ENCODE peak calls at places on chromosomes 3 and 15, in eight cellular contexts. D is IMR-90, E is heart left ventricle, A is HepG2, R is adrenal gland, Y is A549, M is sigmoid colon, V is prostate gland. Z is an unnamed sample.

GRCh38 chr15:71275098-71275497 is 159.8 kb downstream of the THSD4 start:
- DNase-seq in Y (no peak), E (no peak), A (no peak), M (no peak), R (no peak), D (peak; percentile 92), V (no peak), Z (no peak)

GRCh38 chr15:56058986-56059385 is 65.6 kb upstream of the NEDD4 start:
- DNase-seq in D (no peak), A (no peak), M (no peak), Y (no peak), E (no peak), R (no peak), V (no peak), Z (no peak)

GRCh38 chr15:25091421-25092158 is 136.8 kb downstream of the SNRPN start:
- DNase-seq in M (no peak), V (no peak), D (no peak), R (no peak), E (no peak), A (no peak), Y (no peak), Z (no peak)

GRCh38 chr3:127123533-127123932 is 69.4 kb upstream of the PRR23E start:
- DNase-seq in M (no peak), A (no peak), Y (no peak), D (no peak), V (no peak), R (no peak), E (no peak), Z (no peak)

GRCh38 chr15:80850941-80851451 is 71.8 kb downstream of the CEMIP start:
- DNase-seq in R (no peak), V (no peak), M (no peak), D (no peak), E (no peak), Y (no peak), A (peak; percentile 10), Z (no peak)

GRCh38 chr3:170811515-170811914 is 58.5 kb downstream of the RPL22L1 start:
- DNase-seq in R (no peak), E (no peak), V (no peak), A (no peak), M (no peak), D (peak; percentile 60), Y (no peak), Z (no peak)

GRCh38 chr15:31435891-31436628 is 109.4 kb downstream of the KLF13 start:
- DNase-seq in V (no peak), D (no peak), A (no peak), E (no peak), M (no peak), R (no peak), Y (no peak), Z (no peak)

GRCh38 chr3:128311441-128311844 is 155.2 kb downstream of the DNAJB8 start:
- DNase-seq in E (peak; percentile 75), V (no peak), Y (no peak), A (no peak), R (no peak), M (no peak), D (no peak), Z (no peak)

GRCh38 chr3:58585005-58585786 is 8.0 kb upstream of the FAM107A start:
- DNase-seq in M (peak; percentile 93), A (peak; percentile 43), E (peak; percentile 86), R (peak; percentile 82), D (peak; percentile 58), V (peak; percentile 67), Y (peak; percentile 91), Z (peak; percentile 94)

GRCh38 chr3:143832433-143832832 is 15.8 kb downstream of the SLC9A9 start:
- DNase-seq in A (no peak), E (no peak), R (no peak), V (no peak), M (no peak), D (peak; percentile 30), Y (no peak), Z (no peak)

GRCh38 chr3:88785841-88786240 is 321.6 kb upstream of the EPHA3 start:
- DNase-seq in D (no peak), A (no peak), E (no peak), Y (no peak), R (no peak), V (no peak), M (no peak), Z (no peak)

GRCh38 chr15:74226761-74227540 is 9.2 kb upstream of the CCDC33 start:
- DNase-seq in E (no peak), D (no peak), V (no peak), M (no peak), R (no peak), A (no peak), Y (no peak), Z (no peak)

GRCh38 chr15:73517566-73517965 is 74.6 kb downstream of the REC114 start:
- DNase-seq in R (no peak), Y (no peak), A (no peak), V (no peak), E (peak; percentile 27), D (no peak), M (no peak), Z (no peak)

GRCh38 chr3:136749106-136749505 is 3.1 kb downstream of the STAG1 start:
- DNase-seq in Y (no peak), V (no peak), R (no peak), E (no peak), A (peak; percentile 4), D (no peak), M (no peak), Z (no peak)

GRCh38 chr3:121529308-121529707 is 16.5 kb downstream of the POLQ start:
- DNase-seq in M (no peak), A (peak; percentile 3), Y (peak; percentile 21), V (no peak), R (no peak), D (peak; percentile 35), E (no peak), Z (no peak)

GRCh38 chr3:65516998-65517397 is 521.7 kb downstream of the MAGI1 start:
- DNase-seq in V (no peak), R (no peak), A (no peak), E (no peak), Y (no peak), D (no peak), M (no peak), Z (no peak)

GRCh38 chr3:132785292-132785691 is 63.1 kb upstream of the NPHP3 start:
- DNase-seq in A (no peak), D (no peak), E (no peak), Y (no peak), R (no peak), V (no peak), M (no peak), Z (no peak)

DNA sequence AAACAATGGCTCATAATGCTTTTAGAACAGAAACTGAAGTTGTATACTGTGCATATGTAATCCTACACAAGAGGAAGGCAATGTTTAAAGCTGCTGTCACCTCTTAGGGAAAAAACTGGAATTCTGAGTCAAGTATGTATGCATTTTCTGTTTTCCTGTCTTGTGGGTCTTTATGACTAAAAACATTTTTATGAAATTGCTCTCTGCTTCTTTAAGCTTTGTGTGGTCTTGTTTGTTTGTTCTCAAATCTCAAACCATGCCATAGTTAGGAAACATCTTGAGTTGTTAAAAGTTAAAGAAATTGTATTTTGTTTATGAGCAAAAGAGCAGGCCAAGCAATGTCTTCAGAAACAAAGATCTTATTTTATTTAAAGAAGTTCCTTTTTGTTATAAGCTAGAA is 80.9 kb upstream of the SOX2 start:
- DNase-seq in M (no peak), D (no peak), E (no peak), A (no peak), V (no peak), Y (no peak), R (no peak), Z (no peak)
- TF ChIP-seq POLR2A in M (no peak), D (no peak), E (no peak), A (no peak), V (no peak), Y (no peak), R (no peak), Z (no peak)

GRCh38 chr3:50340404-50341329 is at the start of gene RASSF1:
- DNase-seq in R (peak; percentile 54), Y (no peak), D (no peak), A (no peak), M (peak; percentile 92), V (no peak), E (peak; percentile 85), Z (no peak)
- TF ChIP-seq POLR2A in R (peak; percentile 38), Y (no peak), D (no peak), A (no peak), M (peak; percentile 18), V (no peak), E (peak; percentile 82), Z (no peak)

GRCh38 chr3:114756506-114757279 is 390.4 kb downstream of the ZBTB20 start:
- DNase-seq in E (peak; percentile 15), D (peak; percentile 56), Y (no peak), A (no peak), M (peak; percentile 68), V (no peak), R (no peak), Z (no peak)
- TF ChIP-seq POLR2A in E (no peak), D (no peak), Y (no peak), A (no peak), M (no peak), V (no peak), R (peak; percentile 42), Z (no peak)

GRCh38 chr3:52221141-52221562 is 4.3 kb downstream of the TLR9 start:
- DNase-seq in V (no peak), E (no peak), Y (no peak), R (no peak), A (no peak), D (no peak), M (no peak), Z (no peak)
- TF ChIP-seq POLR2A in V (no peak), E (no peak), Y (no peak), R (no peak), A (no peak), D (no peak), M (no peak), Z (no peak)

GRCh38 chr15:45200799-45201556 is 13.2 kb upstream of the SHF start:
- DNase-seq in A (peak; percentile 78), Y (peak; percentile 24), V (peak; percentile 72), E (peak; percentile 84), M (peak; percentile 91), D (peak; percentile 83), R (peak; percentile 72), Z (no peak)
- TF ChIP-seq POLR2A in A (no peak), Y (no peak), V (no peak), E (no peak), M (no peak), D (no peak), R (no peak), Z (no peak)

GRCh38 chr3:179148446-179149238 is 485 bp downstream of the PIK3CA start:
- DNase-seq in V (peak; percentile 17), R (peak; percentile 28), E (peak; percentile 49), D (peak; percentile 28), Y (peak; percentile 5), M (peak; percentile 69), A (peak; percentile 7), Z (peak; percentile 45)
- TF ChIP-seq POLR2A in V (no peak), R (peak; percentile 33), E (peak; percentile 30), D (no peak), Y (no peak), M (no peak), A (no peak), Z (peak; percentile 38)

DNA sequence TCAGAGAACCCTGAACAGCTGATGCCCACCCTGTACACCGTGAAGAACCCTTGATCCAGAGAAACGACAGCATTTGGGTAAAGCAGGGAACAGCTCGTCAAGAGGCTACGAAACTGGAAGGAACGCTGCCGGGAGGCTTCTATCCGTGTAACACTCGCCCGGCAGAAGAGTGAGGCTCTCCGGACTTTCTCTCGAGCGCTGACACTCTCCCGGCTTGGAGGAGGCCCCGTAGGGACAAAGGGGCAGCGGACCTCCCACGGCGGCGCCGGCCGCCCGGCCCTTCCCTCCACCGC is 1.7 kb downstream of the HYAL2 start:
- DNase-seq in D (no peak), R (no peak), E (no peak), V (no peak), M (no peak), A (no peak), Y (no peak), Z (no peak)
- TF ChIP-seq POLR2A in D (no peak), R (no peak), E (no peak), V (no peak), M (peak; percentile 25), A (no peak), Y (no peak), Z (no peak)

Z was measured in H54.